ENCODE peak calls at places on chromosome 11, in five cellular contexts. J is SK-N-SH, G is HCT116, L is H1, B is K562. P is an unnamed sample.

GRCh38 chr11:29025001-29025400 is 916.8 kb downstream of the METTL15 start:
- DNase-seq in J (no peak), B (no peak), G (no peak), L (no peak), P (no peak)

GRCh38 chr11:70135142-70136132 is 57.3 kb downstream of the ANO1 start:
- DNase-seq in J (no peak), G (no peak), B (no peak), L (no peak), P (no peak)

GRCh38 chr11:126799974-126800373 is 200.6 kb downstream of the KIRREL3 start:
- DNase-seq in J (no peak), G (no peak), L (no peak), B (no peak), P (no peak)

GRCh38 chr11:61752117-61752924 is at the start of gene MYRF:
- DNase-seq in J (peak), B (peak), G (no peak), L (peak), P (no peak)

GRCh38 chr11:113587318-113587739 is 112.1 kb upstream of the DRD2 start:
- DNase-seq in L (no peak), B (no peak), J (no peak), G (no peak), P (no peak)

GRCh38 chr11:19524171-19524671 is 188.4 kb upstream of the NAV2 start:
- DNase-seq in B (no peak), L (no peak), G (no peak), J (no peak), P (no peak)

GRCh38 chr11:100778386-100778785 is 91.3 kb downstream of the ARHGAP42 start:
- DNase-seq in J (no peak), L (no peak), G (no peak), B (no peak), P (no peak)

GRCh38 chr11:9990221-9990973 is 303.6 kb downstream of the SBF2 start:
- DNase-seq in J (no peak), L (no peak), G (no peak), B (no peak), P (no peak)

GRCh38 chr11:10044618-10045017 is 249.4 kb downstream of the SBF2 start:
- DNase-seq in L (no peak), G (peak), J (no peak), B (no peak), P (no peak)

GRCh38 chr11:19216709-19217374 is 15.1 kb upstream of the CSRP3 start:
- DNase-seq in B (no peak), L (no peak), J (no peak), G (no peak), P (no peak)

GRCh38 chr11:13674799-13675509 is 6.5 kb downstream of the FAR1 start:
- DNase-seq in G (no peak), L (no peak), B (no peak), J (no peak), P (no peak)

GRCh38 chr11:106087815-106088435 is 10.5 kb downstream of the AASDHPPT start:
- DNase-seq in L (no peak), J (peak), G (peak), B (no peak), P (peak)

GRCh38 chr11:111018571-111018970 is 227.0 kb upstream of the POU2AF2 start:
- DNase-seq in J (no peak), B (no peak), G (no peak), L (no peak), P (no peak)

GRCh38 chr11:71213696-71214552 is 38.5 kb downstream of the SHANK2 start:
- DNase-seq in G (no peak), B (no peak), L (no peak), J (no peak), P (no peak)

DNA sequence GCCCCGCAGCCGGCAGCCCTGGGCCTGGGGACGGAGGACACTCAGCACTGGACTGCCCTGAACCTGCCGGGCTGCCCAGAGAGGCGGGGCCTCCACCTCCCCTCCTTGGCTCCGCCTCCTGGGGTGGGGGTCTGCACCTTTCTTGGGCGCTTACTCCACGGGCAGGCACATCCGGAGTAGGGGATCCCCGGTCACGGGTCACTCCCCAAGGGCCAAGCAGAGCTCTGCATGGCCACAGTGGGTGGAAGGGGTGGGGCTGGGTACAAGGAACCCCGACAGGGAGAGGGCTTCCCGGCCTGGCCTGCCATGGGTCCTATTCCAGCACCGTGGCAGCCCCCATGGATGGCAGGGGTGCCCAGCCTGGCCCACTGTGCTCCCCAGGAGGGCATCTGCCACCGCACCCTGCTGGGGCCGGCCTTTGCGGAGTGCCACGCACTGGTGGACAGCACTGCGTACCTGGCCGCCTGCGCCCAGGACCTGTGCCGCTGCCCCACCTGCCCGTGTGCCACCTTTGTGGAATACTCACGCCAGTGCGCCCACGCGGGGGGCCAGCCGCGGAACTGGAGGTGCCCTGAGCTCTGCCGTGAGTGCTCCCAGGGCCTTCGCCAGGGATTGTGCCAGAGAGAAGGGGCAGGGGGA is 5.4 kb downstream of the MUC5B start:
- DNase-seq in J (peak), G (no peak), L (peak), B (no peak), P (no peak)
- TF ChIP-seq YY1 in J (no peak), G (no peak), L (no peak), B (no peak), P (no peak)

DNA sequence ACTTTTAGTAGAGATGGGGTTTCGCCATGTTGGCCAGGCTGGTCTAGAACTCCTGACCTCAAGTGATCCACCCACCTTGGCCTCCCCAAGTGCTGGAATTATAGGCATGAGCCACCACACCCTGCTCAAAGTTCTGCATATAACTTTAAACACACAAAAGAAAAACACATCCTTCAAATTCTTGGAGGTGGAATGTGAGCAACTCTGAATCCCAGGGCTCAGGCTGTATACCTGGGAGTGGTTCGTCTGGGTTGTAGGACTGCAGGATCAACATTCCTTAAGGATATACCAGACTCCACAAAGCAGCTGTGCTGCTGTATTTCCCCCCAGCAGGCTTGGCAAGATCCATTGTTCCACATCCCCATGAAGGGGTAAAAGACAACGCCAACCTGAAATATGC is 12.4 kb upstream of the RPS3 start:
- DNase-seq in J (no peak), G (no peak), B (no peak), L (no peak), P (peak)
- TF ChIP-seq YY1 in J (no peak), G (no peak), B (no peak), L (no peak), P (no peak)

GRCh38 chr11:95502522-95502921 is 271.5 kb upstream of the SESN3 start:
- DNase-seq in G (no peak), L (no peak), J (no peak), B (no peak), P (no peak)

GRCh38 chr11:95500466-95500865 is 269.5 kb upstream of the SESN3 start:
- DNase-seq in L (no peak), G (no peak), B (no peak), J (no peak), P (no peak)

GRCh38 chr11:95498731-95499396 is 267.9 kb upstream of the SESN3 start:
- DNase-seq in G (no peak), L (peak), B (no peak), J (no peak), P (peak)

GRCh38 chr11:95501761-95502266 is 270.8 kb upstream of the SESN3 start:
- DNase-seq in L (no peak), B (no peak), J (no peak), G (no peak), P (no peak)

DNA sequence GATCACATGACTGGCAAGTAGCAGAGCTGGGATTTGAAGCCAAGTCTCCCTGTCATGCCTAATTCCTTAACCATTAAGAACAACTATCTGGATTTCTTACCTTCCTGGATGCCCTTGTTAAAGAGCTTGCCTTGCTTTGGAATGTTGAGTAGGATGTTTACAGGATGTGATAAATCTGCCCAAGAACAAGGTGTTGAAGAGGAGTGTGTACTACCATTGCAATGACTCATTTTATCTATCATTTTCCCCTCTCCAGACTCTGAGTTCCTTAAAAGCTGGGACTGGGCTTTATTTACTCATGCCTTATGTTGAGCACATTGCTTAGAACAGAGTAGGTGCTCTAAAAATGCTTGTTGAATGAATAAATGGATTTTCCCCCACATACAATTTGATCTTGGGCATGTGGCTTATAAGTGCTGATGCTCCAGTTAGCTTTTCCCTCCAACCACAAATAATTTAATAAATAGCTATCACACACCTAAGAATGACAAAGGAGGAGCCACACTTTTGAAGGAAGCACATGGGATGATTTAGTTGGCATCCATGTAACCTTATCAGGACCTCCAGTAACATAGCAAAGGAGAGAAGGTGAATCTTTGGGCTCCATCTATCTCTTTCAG is 268.6 kb upstream of the SESN3 start:
- DNase-seq in G (no peak), J (no peak), L (no peak), B (no peak), P (no peak)
- TF ChIP-seq YY1 in G (no peak), J (no peak), L (no peak), B (no peak), P (no peak)

DNA sequence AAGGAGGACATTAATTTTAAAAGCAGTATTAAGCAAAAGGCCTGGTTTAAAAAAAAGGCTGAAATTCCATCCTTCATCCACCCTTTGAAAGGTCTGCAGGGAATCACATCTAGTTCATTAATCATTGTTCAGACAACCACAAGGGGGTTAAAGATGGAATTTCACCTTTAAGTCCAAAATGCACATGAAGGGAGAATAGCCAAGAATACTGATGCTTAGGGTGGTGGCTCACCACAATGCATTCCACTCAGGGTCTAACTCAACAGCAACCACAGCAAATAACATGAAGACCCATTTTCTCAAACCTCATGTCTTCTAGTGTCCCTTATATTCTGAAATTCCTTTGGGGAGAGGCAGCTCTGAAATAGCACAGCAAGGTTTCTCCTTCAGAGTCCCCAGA is 256.8 kb downstream of the CADM1 start:
- DNase-seq in B (no peak), L (no peak), G (no peak), J (no peak), P (no peak)
- TF ChIP-seq YY1 in B (no peak), L (no peak), G (no peak), J (no peak), P (no peak)

GRCh38 chr11:128725630-128726461 is 32.0 kb downstream of the FLI1 start:
- DNase-seq in B (no peak), J (no peak), L (no peak), G (no peak), P (no peak)
- TF ChIP-seq YY1 in B (no peak), J (no peak), L (no peak), G (no peak), P (no peak)

GRCh38 chr11:68181719-68182451 is 31.2 kb downstream of the KMT5B start:
- DNase-seq in J (no peak), B (no peak), G (no peak), L (no peak), P (no peak)
- TF ChIP-seq YY1 in J (no peak), B (no peak), G (no peak), L (no peak), P (no peak)

P was measured in NT2/D1.